ENCODE peak calls at places on chromosomes 6 and 20, in seven cellular contexts. One of them, this sample, is unnamed. For H3K9me3 and H3K27me3, the result is how much of the 10 kb centered on the place peaks cover.

GRCh38 chr20:48175261-48175660 is 390.0 kb upstream of the SULF2 start:
- DNase-seq in cardiac muscle cell: no peak
- DNase-seq in mesenchymal stem cell: no peak
- DNase-seq in lower lobe of right lung: no peak
- DNase-seq in PC-9: no peak
- DNase-seq in H1: no peak
- DNase-seq in HCT116: no peak
- DNase-seq in this sample: no peak

GRCh38 chr6:56450882-56451739 is 191.6 kb downstream of the DST start:
- DNase-seq in PC-9: no peak
- DNase-seq in lower lobe of right lung: no peak
- DNase-seq in mesenchymal stem cell: peak
- DNase-seq in cardiac muscle cell: peak
- DNase-seq in HCT116: no peak
- DNase-seq in H1: no peak
- DNase-seq in this sample: peak

GRCh38 chr6:25112207-25112874 is 166.8 kb upstream of the CARMIL1 start:
- DNase-seq in H1: no peak
- DNase-seq in lower lobe of right lung: no peak
- DNase-seq in cardiac muscle cell: no peak
- DNase-seq in PC-9: no peak
- DNase-seq in HCT116: no peak
- DNase-seq in mesenchymal stem cell: no peak
- DNase-seq in this sample: no peak

GRCh38 chr6:47076422-47077344 is 34.6 kb upstream of the ADGRF1 start:
- DNase-seq in H1: no peak
- DNase-seq in cardiac muscle cell: peak
- DNase-seq in HCT116: no peak
- DNase-seq in lower lobe of right lung: no peak
- DNase-seq in mesenchymal stem cell: peak
- DNase-seq in PC-9: no peak
- DNase-seq in this sample: no peak

GRCh38 chr6:97778290-97779038 is 495.4 kb upstream of the MMS22L start:
- DNase-seq in PC-9: no peak
- DNase-seq in mesenchymal stem cell: no peak
- DNase-seq in HCT116: no peak
- DNase-seq in lower lobe of right lung: no peak
- DNase-seq in cardiac muscle cell: no peak
- DNase-seq in H1: no peak
- DNase-seq in this sample: no peak

GRCh38 chr20:41173791-41174341 is 36.5 kb downstream of the PLCG1 start:
- DNase-seq in lower lobe of right lung: no peak
- DNase-seq in PC-9: no peak
- DNase-seq in H1: peak
- DNase-seq in mesenchymal stem cell: no peak
- DNase-seq in HCT116: no peak
- DNase-seq in cardiac muscle cell: no peak
- DNase-seq in this sample: no peak

GRCh38 chr6:154605207-154605877 is 94.9 kb upstream of the CNKSR3 start:
- DNase-seq in lower lobe of right lung: no peak
- DNase-seq in cardiac muscle cell: no peak
- DNase-seq in H1: no peak
- DNase-seq in mesenchymal stem cell: no peak
- DNase-seq in PC-9: no peak
- DNase-seq in HCT116: no peak
- DNase-seq in this sample: no peak

GRCh38 chr20:48652961-48653705 is 174.7 kb downstream of the PREX1 start:
- DNase-seq in cardiac muscle cell: no peak
- DNase-seq in PC-9: no peak
- DNase-seq in lower lobe of right lung: peak
- DNase-seq in mesenchymal stem cell: peak
- DNase-seq in HCT116: no peak
- DNase-seq in H1: no peak
- DNase-seq in this sample: no peak

GRCh38 chr6:26156105-26156849 is 69.0 kb downstream of the HFE start:
- DNase-seq in PC-9: peak
- DNase-seq in lower lobe of right lung: peak
- DNase-seq in H1: peak
- DNase-seq in cardiac muscle cell: peak
- DNase-seq in HCT116: peak
- DNase-seq in mesenchymal stem cell: peak
- DNase-seq in this sample: peak

GRCh38 chr6:162963861-162964260 is 236.1 kb downstream of the PACRG start:
- DNase-seq in PC-9: no peak
- DNase-seq in mesenchymal stem cell: peak
- DNase-seq in lower lobe of right lung: no peak
- DNase-seq in HCT116: no peak
- DNase-seq in cardiac muscle cell: no peak
- DNase-seq in H1: no peak
- DNase-seq in this sample: no peak

GRCh38 chr6:35610830-35611229 is 77.9 kb downstream of the FKBP5 start:
- DNase-seq in H1: no peak
- DNase-seq in PC-9: no peak
- DNase-seq in mesenchymal stem cell: no peak
- DNase-seq in lower lobe of right lung: no peak
- DNase-seq in cardiac muscle cell: no peak
- DNase-seq in HCT116: no peak
- DNase-seq in this sample: no peak

GRCh38 chr20:25389858-25390537 is 637 bp downstream of the ABHD12 start:
- DNase-seq in HCT116: no peak
- DNase-seq in PC-9: no peak
- DNase-seq in H1: peak
- DNase-seq in mesenchymal stem cell: peak
- DNase-seq in lower lobe of right lung: peak
- DNase-seq in cardiac muscle cell: peak
- DNase-seq in this sample: peak

GRCh38 chr6:37454420-37455125 is 21.6 kb downstream of the CMTR1 start:
- DNase-seq in PC-9: no peak
- DNase-seq in cardiac muscle cell: no peak
- DNase-seq in HCT116: no peak
- DNase-seq in H1: no peak
- DNase-seq in mesenchymal stem cell: no peak
- DNase-seq in lower lobe of right lung: no peak
- DNase-seq in this sample: peak

GRCh38 chr6:4774715-4775590 is 1.3 kb upstream of the CDYL start:
- DNase-seq in mesenchymal stem cell: no peak
- DNase-seq in H1: peak
- DNase-seq in PC-9: no peak
- DNase-seq in cardiac muscle cell: peak
- DNase-seq in lower lobe of right lung: peak
- DNase-seq in HCT116: no peak
- DNase-seq in this sample: no peak

GRCh38 chr6:127302728-127303675 is 36.3 kb downstream of the RNF146 start:
- DNase-seq in HCT116: peak
- DNase-seq in cardiac muscle cell: peak
- DNase-seq in lower lobe of right lung: no peak
- DNase-seq in mesenchymal stem cell: peak
- DNase-seq in PC-9: peak
- DNase-seq in H1: no peak
- DNase-seq in this sample: peak

GRCh38 chr6:74415056-74415455 is 719.1 kb downstream of the CD109 start:
- DNase-seq in PC-9: no peak
- DNase-seq in cardiac muscle cell: peak
- DNase-seq in H1: no peak
- DNase-seq in mesenchymal stem cell: peak
- DNase-seq in lower lobe of right lung: no peak
- DNase-seq in HCT116: no peak
- DNase-seq in this sample: no peak

GRCh38 chr6:156582509-156582992 is 194.6 kb upstream of the ARID1B start:
- DNase-seq in cardiac muscle cell: no peak
- DNase-seq in HCT116: no peak
- DNase-seq in lower lobe of right lung: no peak
- DNase-seq in H1: no peak
- DNase-seq in mesenchymal stem cell: no peak
- DNase-seq in PC-9: no peak
- DNase-seq in this sample: no peak

GRCh38 chr6:90656325-90656724 is 69.5 kb upstream of the MAP3K7 start:
- DNase-seq in HCT116: no peak
- DNase-seq in H1: no peak
- DNase-seq in lower lobe of right lung: no peak
- DNase-seq in cardiac muscle cell: no peak
- DNase-seq in mesenchymal stem cell: no peak
- DNase-seq in PC-9: no peak
- DNase-seq in this sample: no peak

GRCh38 chr6:18985061-18985460 is 597.9 kb downstream of the RNF144B start:
- DNase-seq in mesenchymal stem cell: no peak
- DNase-seq in lower lobe of right lung: no peak
- DNase-seq in PC-9: no peak
- DNase-seq in H1: no peak
- DNase-seq in cardiac muscle cell: no peak
- DNase-seq in HCT116: no peak
- DNase-seq in this sample: no peak

GRCh38 chr6:4253604-4254211 is 118.3 kb upstream of the ECI2 start:
- DNase-seq in PC-9: no peak
- DNase-seq in cardiac muscle cell: peak
- DNase-seq in HCT116: peak
- DNase-seq in mesenchymal stem cell: peak
- DNase-seq in H1: no peak
- DNase-seq in lower lobe of right lung: no peak
- DNase-seq in this sample: peak

GRCh38 chr6:20707166-20707485 is 172.9 kb downstream of the CDKAL1 start:
- DNase-seq in cardiac muscle cell: no peak
- DNase-seq in lower lobe of right lung: no peak
- DNase-seq in PC-9: no peak
- DNase-seq in HCT116: no peak
- DNase-seq in H1: no peak
- DNase-seq in mesenchymal stem cell: no peak
- DNase-seq in this sample: no peak

GRCh38 chr6:64580346-64580745 is 944.7 kb downstream of the PHF3 start:
- DNase-seq in cardiac muscle cell: peak
- DNase-seq in H1: no peak
- DNase-seq in HCT116: no peak
- DNase-seq in PC-9: no peak
- DNase-seq in mesenchymal stem cell: peak
- DNase-seq in lower lobe of right lung: no peak
- DNase-seq in this sample: no peak

GRCh38 chr6:81838724-81839425 is 86.4 kb upstream of the TENT5A start:
- DNase-seq in lower lobe of right lung: no peak
- DNase-seq in cardiac muscle cell: no peak
- DNase-seq in HCT116: no peak
- DNase-seq in PC-9: no peak
- DNase-seq in H1: no peak
- DNase-seq in mesenchymal stem cell: no peak
- DNase-seq in this sample: no peak

GRCh38 chr6:3661390-3661789 is 90.1 kb downstream of the PXDC1 start:
- DNase-seq in lower lobe of right lung: no peak
- DNase-seq in HCT116: no peak
- DNase-seq in PC-9: no peak
- DNase-seq in H1: no peak
- DNase-seq in cardiac muscle cell: no peak
- DNase-seq in mesenchymal stem cell: no peak
- DNase-seq in this sample: no peak

GRCh38 chr6:169469028-169469427 is 215.4 kb upstream of the THBS2 start:
- DNase-seq in lower lobe of right lung: no peak
- DNase-seq in H1: no peak
- DNase-seq in HCT116: no peak
- DNase-seq in PC-9: no peak
- DNase-seq in cardiac muscle cell: no peak
- DNase-seq in mesenchymal stem cell: no peak
- DNase-seq in this sample: no peak

GRCh38 chr6:169473663-169474062 is 220.0 kb upstream of the THBS2 start:
- DNase-seq in lower lobe of right lung: no peak
- DNase-seq in PC-9: no peak
- DNase-seq in HCT116: no peak
- DNase-seq in mesenchymal stem cell: no peak
- DNase-seq in H1: no peak
- DNase-seq in cardiac muscle cell: no peak
- DNase-seq in this sample: no peak

GRCh38 chr6:169474362-169474761 is 220.7 kb upstream of the THBS2 start:
- DNase-seq in HCT116: no peak
- DNase-seq in lower lobe of right lung: no peak
- DNase-seq in PC-9: no peak
- DNase-seq in cardiac muscle cell: no peak
- DNase-seq in mesenchymal stem cell: no peak
- DNase-seq in H1: no peak
- DNase-seq in this sample: no peak

GRCh38 chr6:169470790-169471189 is 217.1 kb upstream of the THBS2 start:
- DNase-seq in HCT116: no peak
- DNase-seq in PC-9: no peak
- DNase-seq in cardiac muscle cell: no peak
- DNase-seq in lower lobe of right lung: no peak
- DNase-seq in H1: no peak
- DNase-seq in mesenchymal stem cell: no peak
- DNase-seq in this sample: no peak

GRCh38 chr6:169472786-169473416 is 219.3 kb upstream of the THBS2 start:
- DNase-seq in cardiac muscle cell: no peak
- DNase-seq in PC-9: no peak
- DNase-seq in lower lobe of right lung: no peak
- DNase-seq in mesenchymal stem cell: peak
- DNase-seq in H1: no peak
- DNase-seq in HCT116: no peak
- DNase-seq in this sample: no peak
- H3K9me3 ChIP-seq in cardiac muscle cell: under half
- H3K9me3 ChIP-seq in PC-9: under half
- H3K9me3 ChIP-seq in lower lobe of right lung: under half
- H3K9me3 ChIP-seq in mesenchymal stem cell: under half
- H3K9me3 ChIP-seq in H1: under half
- H3K9me3 ChIP-seq in HCT116: under half
- H3K9me3 ChIP-seq in this sample: under half

GRCh38 chr6:50845499-50846108 is 26.9 kb downstream of the TFAP2B start:
- DNase-seq in H1: peak
- DNase-seq in PC-9: no peak
- DNase-seq in HCT116: no peak
- DNase-seq in lower lobe of right lung: no peak
- DNase-seq in cardiac muscle cell: no peak
- DNase-seq in mesenchymal stem cell: no peak
- DNase-seq in this sample: no peak
- H3K27me3 ChIP-seq in H1: half or more
- H3K27me3 ChIP-seq in PC-9: under half
- H3K27me3 ChIP-seq in HCT116: under half
- H3K27me3 ChIP-seq in lower lobe of right lung: half or more
- H3K27me3 ChIP-seq in cardiac muscle cell: half or more
- H3K27me3 ChIP-seq in mesenchymal stem cell: half or more
- H3K27me3 ChIP-seq in this sample: under half

DNA sequence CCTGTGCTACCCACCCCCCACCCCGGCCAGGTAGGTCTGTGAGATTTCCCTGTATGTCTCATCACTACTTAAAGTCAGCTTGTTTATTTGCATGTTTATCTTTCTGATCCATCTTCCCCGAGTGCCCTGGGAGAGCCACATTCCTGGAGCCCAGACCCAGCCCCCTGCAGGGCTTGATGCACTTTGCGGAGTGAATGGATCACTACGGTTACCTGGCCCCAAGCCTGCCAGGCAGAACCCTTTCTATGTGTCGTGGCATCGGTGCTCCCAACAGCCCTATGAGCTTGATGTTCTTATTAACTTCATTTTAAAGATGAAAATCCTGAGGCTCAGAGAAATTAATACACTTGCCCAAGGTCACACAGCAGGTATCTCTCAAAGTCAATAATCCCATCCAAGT is 13.6 kb upstream of the SLCO4A1 start:
- DNase-seq in H1: no peak
- DNase-seq in PC-9: peak
- DNase-seq in cardiac muscle cell: no peak
- DNase-seq in mesenchymal stem cell: peak
- DNase-seq in lower lobe of right lung: no peak
- DNase-seq in HCT116: no peak
- DNase-seq in this sample: peak
- H3K4me3 ChIP-seq in H1: no peak
- H3K4me3 ChIP-seq in PC-9: peak
- H3K4me3 ChIP-seq in cardiac muscle cell: no peak
- H3K4me3 ChIP-seq in mesenchymal stem cell: no peak
- H3K4me3 ChIP-seq in lower lobe of right lung: no peak
- H3K4me3 ChIP-seq in HCT116: no peak
- H3K4me3 ChIP-seq in this sample: no peak

GRCh38 chr20:31596831-31597482 is 8.1 kb upstream of the ID1 start:
- DNase-seq in lower lobe of right lung: no peak
- DNase-seq in PC-9: no peak
- DNase-seq in HCT116: no peak
- DNase-seq in cardiac muscle cell: no peak
- DNase-seq in mesenchymal stem cell: peak
- DNase-seq in H1: no peak
- DNase-seq in this sample: no peak
- H3K9me3 ChIP-seq in lower lobe of right lung: under half
- H3K9me3 ChIP-seq in PC-9: under half
- H3K9me3 ChIP-seq in HCT116: under half
- H3K9me3 ChIP-seq in cardiac muscle cell: under half
- H3K9me3 ChIP-seq in mesenchymal stem cell: under half
- H3K9me3 ChIP-seq in H1: under half
- H3K9me3 ChIP-seq in this sample: under half

This sample was measured in MG63.